ENCODE peak calls at places on chromosome 4, in eight cellular contexts. F, M, A, P, J, V, B and G are unnamed samples.

GRCh38 chr4:184396001-184396400 is 78.3 kb downstream of the IRF2 start:
- DNase-seq in B (no peak), P (no peak), A (no peak), J (no peak), F (no peak), M (no peak), V (no peak), G (no peak)

GRCh38 chr4:187075514-187075913 is 351.9 kb upstream of the FAT1 start:
- DNase-seq in V (no peak), P (no peak), F (no peak), B (no peak), A (no peak), J (peak; percentile 76), M (no peak), G (no peak)

GRCh38 chr4:119504616-119505015 is 124.0 kb downstream of the PDE5A start:
- DNase-seq in P (no peak), M (no peak), V (no peak), A (no peak), F (no peak), J (no peak), B (no peak), G (no peak)

GRCh38 chr4:146981651-146982050 is 36.0 kb upstream of the TTC29 start:
- DNase-seq in J (peak; percentile 35), F (no peak), M (no peak), P (no peak), V (peak; percentile 36), B (peak; percentile 25), A (no peak), G (no peak)

GRCh38 chr4:1201851-1202525 is 29.6 kb upstream of the SPON2 start:
- DNase-seq in M (no peak), V (peak; percentile 74), B (peak; percentile 90), A (peak; percentile 73), F (peak; percentile 67), J (peak; percentile 88), P (peak; percentile 58), G (no peak)

GRCh38 chr4:78610546-78611214 is 59.1 kb downstream of the ANXA3 start:
- DNase-seq in F (no peak), A (no peak), P (no peak), J (peak; percentile 58), V (no peak), M (no peak), B (peak; percentile 62), G (no peak)

GRCh38 chr4:37601527-37601926 is 84.6 kb downstream of the RELL1 start:
- DNase-seq in F (no peak), M (no peak), B (peak; percentile 98), P (no peak), A (peak; percentile 68), J (peak; percentile 71), V (no peak), G (no peak)

GRCh38 chr4:158020175-158020574 is 152.7 kb downstream of the GASK1B start:
- DNase-seq in P (no peak), A (no peak), F (no peak), J (peak; percentile 88), M (no peak), V (no peak), B (peak; percentile 89), G (no peak)

GRCh38 chr4:183834252-183834651 is 70.9 kb upstream of the STOX2 start:
- DNase-seq in A (peak; percentile 66), V (no peak), B (no peak), P (no peak), M (no peak), J (no peak), F (no peak), G (no peak)

GRCh38 chr4:54011201-54011600 is 53.2 kb downstream of the CHIC2 start:
- DNase-seq in B (no peak), F (no peak), A (no peak), P (no peak), J (no peak), M (no peak), V (no peak), G (no peak)
- TF ChIP-seq CTCF in B (no peak), F (no peak), A (no peak), P (no peak), J (no peak), M (no peak), V (no peak), G (no peak)

GRCh38 chr4:109290918-109291317 is 11.5 kb downstream of the COL25A1 start:
- DNase-seq in V (no peak), P (no peak), M (no peak), F (no peak), J (no peak), B (no peak), A (no peak), G (no peak)

GRCh38 chr4:109294468-109295020 is 7.9 kb downstream of the COL25A1 start:
- DNase-seq in P (no peak), M (no peak), B (no peak), A (no peak), J (no peak), F (no peak), V (no peak), G (no peak)

GRCh38 chr4:109295081-109295480 is 7.4 kb downstream of the COL25A1 start:
- DNase-seq in F (no peak), J (no peak), B (no peak), M (no peak), V (no peak), A (no peak), P (no peak), G (no peak)

GRCh38 chr4:109296545-109296944 is 5.9 kb downstream of the COL25A1 start:
- DNase-seq in F (no peak), B (no peak), M (no peak), P (no peak), J (no peak), V (no peak), A (no peak), G (no peak)

DNA sequence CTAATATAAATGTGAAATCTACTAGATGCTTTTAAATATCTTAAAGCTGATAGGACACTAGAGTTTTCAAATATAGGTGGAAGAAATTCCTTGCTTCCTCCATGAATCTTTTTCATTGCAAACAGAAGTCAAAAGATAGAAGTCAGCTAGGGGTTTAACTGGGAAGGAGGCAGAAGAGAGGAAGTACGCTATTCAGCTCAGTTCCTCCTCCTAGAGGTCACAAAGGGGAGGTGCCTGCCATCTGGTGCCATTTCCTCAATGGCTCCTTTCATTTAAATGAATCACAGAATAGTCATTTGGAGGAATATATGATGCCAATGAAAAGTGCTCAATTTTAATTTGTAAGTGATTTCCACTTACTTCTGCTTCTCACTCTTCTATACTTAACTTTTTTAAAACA is 8.5 kb downstream of the COL25A1 start:
- DNase-seq in M (no peak), F (no peak), J (no peak), B (peak; percentile 8), A (no peak), V (no peak), P (peak; percentile 24), G (no peak)
- TF ChIP-seq CTCF in M (peak; percentile 64), F (peak; percentile 21), J (peak; percentile 22), B (peak; percentile 17), A (no peak), V (no peak), P (peak; percentile 29), G (peak; percentile 7)

DNA sequence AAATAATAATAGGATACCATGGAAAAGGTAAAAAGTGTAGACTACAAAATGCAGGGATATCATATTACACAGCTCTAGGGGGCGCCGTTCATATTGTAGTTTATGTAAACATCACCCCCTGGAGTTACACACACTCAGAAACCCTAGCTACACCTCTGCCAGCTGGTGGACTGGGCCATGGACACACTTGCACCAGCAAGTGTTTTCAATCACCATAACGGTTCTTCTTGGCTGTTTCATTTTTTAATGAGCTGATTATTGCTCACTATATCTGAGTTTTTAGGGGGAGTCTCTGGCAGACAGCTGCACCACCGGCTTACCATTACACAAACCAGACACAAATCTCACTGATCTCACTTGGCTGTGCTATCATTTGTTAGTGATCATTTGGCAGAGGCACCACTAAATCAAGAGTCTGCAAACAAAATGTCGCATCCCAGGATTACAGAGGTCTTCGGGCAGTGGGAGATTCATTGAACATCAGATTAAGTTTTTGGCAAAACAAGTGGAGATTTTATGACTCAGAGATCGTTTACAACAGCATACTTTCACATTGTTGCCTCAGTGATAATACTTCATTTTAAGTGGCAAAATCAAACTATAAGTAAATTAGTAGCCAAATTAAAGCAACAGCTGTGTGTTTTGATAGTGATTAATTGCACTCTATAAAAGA is 185.7 kb downstream of the UNC5C start:
- DNase-seq in J (no peak), M (no peak), P (no peak), B (peak; percentile 49), A (no peak), V (peak; percentile 39), F (no peak), G (no peak)
- TF ChIP-seq CTCF in J (no peak), M (peak; percentile 38), P (no peak), B (no peak), A (no peak), V (no peak), F (no peak), G (no peak)

DNA sequence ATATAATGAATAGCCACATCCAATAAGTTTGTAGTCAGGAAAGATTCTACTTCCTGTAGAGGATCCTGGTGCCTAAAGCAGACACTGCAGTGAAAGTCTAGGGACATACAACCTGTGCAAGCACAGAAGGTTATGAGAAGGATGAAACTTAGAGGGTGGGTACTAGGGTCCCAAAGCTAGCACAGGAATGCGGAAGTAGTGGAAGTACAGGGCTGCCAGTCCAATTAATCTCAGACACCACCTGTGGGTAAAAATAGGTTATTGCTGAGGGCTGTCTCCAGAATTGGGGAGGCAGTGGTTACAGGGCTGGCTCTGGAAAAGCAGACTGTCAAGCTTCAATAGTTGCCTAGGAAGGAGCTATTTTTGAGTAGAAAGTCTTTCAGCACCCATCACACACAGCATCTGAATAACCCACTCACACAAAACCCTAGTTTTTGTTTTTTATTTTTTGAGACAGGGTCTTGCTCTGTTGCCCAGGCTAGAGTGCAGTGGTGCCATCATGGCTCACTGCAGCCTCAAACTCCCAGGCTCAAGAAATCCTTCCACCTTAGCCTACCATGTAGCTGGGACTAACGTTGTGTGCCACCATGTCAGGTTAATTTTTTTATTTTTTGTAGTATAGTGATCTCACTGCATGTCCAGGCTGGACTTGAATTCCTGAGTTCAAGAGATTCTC is 50.8 kb upstream of the ELF2 start:
- DNase-seq in J (no peak), M (no peak), V (no peak), A (no peak), P (no peak), B (no peak), F (no peak), G (no peak)
- TF ChIP-seq CTCF in J (peak; percentile 29), M (no peak), V (no peak), A (no peak), P (no peak), B (peak; percentile 29), F (peak; percentile 33), G (peak; percentile 28)

GRCh38 chr4:52173470-52174055 is 122.5 kb downstream of the SPATA18 start:
- DNase-seq in V (peak; percentile 70), F (peak; percentile 70), P (peak; percentile 63), B (peak; percentile 52), J (peak; percentile 78), M (no peak), A (no peak), G (no peak)

DNA sequence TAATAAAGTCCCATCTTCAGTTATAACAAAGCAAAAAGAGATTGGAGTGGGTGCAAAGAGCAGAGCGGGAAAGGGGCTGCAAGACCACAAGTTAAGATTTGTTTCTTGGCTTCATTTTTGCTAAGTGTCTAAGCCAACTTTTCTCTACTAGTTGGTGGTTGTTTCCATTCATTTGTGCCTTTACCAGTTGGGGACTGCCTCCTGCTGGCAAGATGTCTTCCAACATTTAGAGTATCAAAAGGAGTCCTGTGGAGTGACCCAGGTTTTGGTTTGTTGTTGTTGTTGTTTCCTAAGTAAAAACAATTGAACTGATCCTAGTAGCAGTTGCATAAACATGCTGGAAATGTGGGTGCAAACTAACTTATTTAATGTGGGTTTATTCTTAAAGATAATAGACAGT is 121.1 kb downstream of the SPATA18 start:
- DNase-seq in F (no peak), J (peak; percentile 8), M (no peak), P (no peak), V (no peak), A (no peak), B (peak; percentile 18), G (no peak)
- TF ChIP-seq CTCF in F (no peak), J (peak; percentile 39), M (peak; percentile 24), P (no peak), V (no peak), A (no peak), B (peak; percentile 32), G (no peak)

GRCh38 chr4:178351185-178351584 is 908.9 kb upstream of the AGA start:
- DNase-seq in J (no peak), B (no peak), P (no peak), V (no peak), A (no peak), F (no peak), M (no peak), G (no peak)
- TF ChIP-seq CTCF in J (no peak), B (no peak), P (no peak), V (no peak), A (no peak), F (no peak), M (no peak), G (no peak)